ENCODE peak calls at places on chromosomes 3 and 15, in eight cellular contexts. One of them, this sample, is unnamed.

GRCh38 chr3:99532246-99532645 is 106.1 kb upstream of the COL8A1 start:
- DNase-seq in A549: peak
- DNase-seq in K562: peak
- DNase-seq in right lobe of liver: no peak
- DNase-seq in heart left ventricle: no peak
- DNase-seq in endothelial cell of umbilical vein: peak
- DNase-seq in IMR-90: peak
- DNase-seq in lower leg skin: no peak
- DNase-seq in this sample: no peak

GRCh38 chr3:186425788-186426730 is 64.0 kb upstream of the DGKG start:
- DNase-seq in A549: peak
- DNase-seq in K562: no peak
- DNase-seq in right lobe of liver: no peak
- DNase-seq in heart left ventricle: no peak
- DNase-seq in endothelial cell of umbilical vein: no peak
- DNase-seq in IMR-90: peak
- DNase-seq in lower leg skin: no peak
- DNase-seq in this sample: peak

GRCh38 chr15:95760508-95760907 is 570.0 kb upstream of the NR2F2 start:
- DNase-seq in A549: no peak
- DNase-seq in K562: peak
- DNase-seq in right lobe of liver: peak
- DNase-seq in heart left ventricle: no peak
- DNase-seq in endothelial cell of umbilical vein: peak
- DNase-seq in IMR-90: no peak
- DNase-seq in lower leg skin: no peak
- DNase-seq in this sample: no peak

GRCh38 chr3:30368978-30369377 is 237.4 kb upstream of the TGFBR2 start:
- DNase-seq in A549: no peak
- DNase-seq in K562: no peak
- DNase-seq in right lobe of liver: no peak
- DNase-seq in heart left ventricle: no peak
- DNase-seq in endothelial cell of umbilical vein: no peak
- DNase-seq in IMR-90: peak
- DNase-seq in lower leg skin: no peak
- DNase-seq in this sample: no peak

GRCh38 chr3:185942907-185943306 is 5.1 kb upstream of the TRA2B start:
- DNase-seq in A549: no peak
- DNase-seq in K562: no peak
- DNase-seq in right lobe of liver: no peak
- DNase-seq in heart left ventricle: no peak
- DNase-seq in endothelial cell of umbilical vein: no peak
- DNase-seq in IMR-90: no peak
- DNase-seq in lower leg skin: no peak
- DNase-seq in this sample: no peak

GRCh38 chr3:12246758-12247157 is 42.1 kb upstream of the PPARG start:
- DNase-seq in A549: no peak
- DNase-seq in K562: no peak
- DNase-seq in right lobe of liver: no peak
- DNase-seq in heart left ventricle: no peak
- DNase-seq in endothelial cell of umbilical vein: no peak
- DNase-seq in IMR-90: no peak
- DNase-seq in lower leg skin: no peak
- DNase-seq in this sample: no peak

GRCh38 chr3:158792709-158793108 is 9.1 kb upstream of the MFSD1 start:
- DNase-seq in A549: peak
- DNase-seq in K562: no peak
- DNase-seq in right lobe of liver: no peak
- DNase-seq in heart left ventricle: no peak
- DNase-seq in endothelial cell of umbilical vein: no peak
- DNase-seq in IMR-90: peak
- DNase-seq in lower leg skin: no peak
- DNase-seq in this sample: peak

GRCh38 chr15:25659251-25659650 is 203.9 kb downstream of the ATP10A start:
- DNase-seq in A549: no peak
- DNase-seq in K562: no peak
- DNase-seq in right lobe of liver: no peak
- DNase-seq in heart left ventricle: no peak
- DNase-seq in endothelial cell of umbilical vein: no peak
- DNase-seq in IMR-90: no peak
- DNase-seq in lower leg skin: no peak
- DNase-seq in this sample: no peak

GRCh38 chr3:53794597-53794996 is 51.6 kb downstream of the CHDH start:
- DNase-seq in A549: no peak
- DNase-seq in K562: no peak
- DNase-seq in right lobe of liver: no peak
- DNase-seq in heart left ventricle: no peak
- DNase-seq in endothelial cell of umbilical vein: no peak
- DNase-seq in IMR-90: peak
- DNase-seq in lower leg skin: no peak
- DNase-seq in this sample: no peak

GRCh38 chr3:48125026-48125704 is 63.1 kb downstream of the CDC25A start:
- DNase-seq in A549: no peak
- DNase-seq in K562: no peak
- DNase-seq in right lobe of liver: no peak
- DNase-seq in heart left ventricle: no peak
- DNase-seq in endothelial cell of umbilical vein: no peak
- DNase-seq in IMR-90: peak
- DNase-seq in lower leg skin: no peak
- DNase-seq in this sample: no peak

GRCh38 chr15:45662375-45662774 is 27.5 kb downstream of the SQOR start:
- DNase-seq in A549: no peak
- DNase-seq in K562: peak
- DNase-seq in right lobe of liver: no peak
- DNase-seq in heart left ventricle: no peak
- DNase-seq in endothelial cell of umbilical vein: no peak
- DNase-seq in IMR-90: no peak
- DNase-seq in lower leg skin: no peak
- DNase-seq in this sample: no peak

GRCh38 chr3:195697582-195698324 is 23.0 kb upstream of the MUC20 start:
- DNase-seq in A549: peak
- DNase-seq in K562: peak
- DNase-seq in right lobe of liver: no peak
- DNase-seq in heart left ventricle: no peak
- DNase-seq in endothelial cell of umbilical vein: no peak
- DNase-seq in IMR-90: peak
- DNase-seq in lower leg skin: no peak
- DNase-seq in this sample: peak

DNA sequence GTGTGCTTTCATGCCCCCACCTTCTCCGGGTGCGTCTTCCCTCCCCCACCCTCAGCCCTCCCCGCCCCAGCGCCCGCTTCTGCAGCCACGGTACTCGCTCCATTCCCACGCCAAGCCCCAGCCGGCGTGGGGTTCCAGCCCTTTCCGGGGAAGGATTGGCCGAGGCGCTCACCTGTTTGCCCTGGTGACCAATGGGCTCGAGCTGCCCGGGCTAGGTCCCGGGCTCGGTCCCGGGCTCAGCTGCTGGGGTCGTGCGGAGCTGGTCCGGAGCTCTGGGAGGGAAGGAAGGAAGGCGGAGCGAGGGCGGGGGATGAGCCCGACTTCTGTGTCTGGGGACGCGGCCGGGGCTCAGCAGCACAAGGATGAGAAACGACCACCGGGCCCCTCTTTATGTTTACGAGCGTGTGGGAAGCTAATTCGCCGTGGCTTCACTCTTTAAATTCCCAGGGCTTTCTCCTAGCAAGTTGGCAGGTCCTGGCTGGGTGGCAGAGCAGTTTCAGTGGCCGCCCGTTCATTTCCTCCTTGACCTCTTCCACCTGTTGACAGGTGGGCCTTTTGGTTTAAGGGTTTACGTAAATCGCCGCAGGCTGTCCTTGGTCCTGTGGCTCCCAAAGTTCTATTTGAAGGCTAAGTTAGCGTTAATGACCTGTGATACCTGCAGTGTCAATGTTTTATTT is at the start of gene IGSF10:
- DNase-seq in A549: peak
- DNase-seq in K562: no peak
- DNase-seq in right lobe of liver: peak
- DNase-seq in heart left ventricle: peak
- DNase-seq in endothelial cell of umbilical vein: no peak
- DNase-seq in IMR-90: no peak
- DNase-seq in lower leg skin: no peak
- DNase-seq in this sample: no peak
- H3K4me3 ChIP-seq in A549: peak
- H3K4me3 ChIP-seq in K562: peak
- H3K4me3 ChIP-seq in right lobe of liver: peak
- H3K4me3 ChIP-seq in heart left ventricle: peak
- H3K4me3 ChIP-seq in endothelial cell of umbilical vein: no peak
- H3K4me3 ChIP-seq in IMR-90: peak
- H3K4me3 ChIP-seq in lower leg skin: peak
- H3K4me3 ChIP-seq in this sample: peak

DNA sequence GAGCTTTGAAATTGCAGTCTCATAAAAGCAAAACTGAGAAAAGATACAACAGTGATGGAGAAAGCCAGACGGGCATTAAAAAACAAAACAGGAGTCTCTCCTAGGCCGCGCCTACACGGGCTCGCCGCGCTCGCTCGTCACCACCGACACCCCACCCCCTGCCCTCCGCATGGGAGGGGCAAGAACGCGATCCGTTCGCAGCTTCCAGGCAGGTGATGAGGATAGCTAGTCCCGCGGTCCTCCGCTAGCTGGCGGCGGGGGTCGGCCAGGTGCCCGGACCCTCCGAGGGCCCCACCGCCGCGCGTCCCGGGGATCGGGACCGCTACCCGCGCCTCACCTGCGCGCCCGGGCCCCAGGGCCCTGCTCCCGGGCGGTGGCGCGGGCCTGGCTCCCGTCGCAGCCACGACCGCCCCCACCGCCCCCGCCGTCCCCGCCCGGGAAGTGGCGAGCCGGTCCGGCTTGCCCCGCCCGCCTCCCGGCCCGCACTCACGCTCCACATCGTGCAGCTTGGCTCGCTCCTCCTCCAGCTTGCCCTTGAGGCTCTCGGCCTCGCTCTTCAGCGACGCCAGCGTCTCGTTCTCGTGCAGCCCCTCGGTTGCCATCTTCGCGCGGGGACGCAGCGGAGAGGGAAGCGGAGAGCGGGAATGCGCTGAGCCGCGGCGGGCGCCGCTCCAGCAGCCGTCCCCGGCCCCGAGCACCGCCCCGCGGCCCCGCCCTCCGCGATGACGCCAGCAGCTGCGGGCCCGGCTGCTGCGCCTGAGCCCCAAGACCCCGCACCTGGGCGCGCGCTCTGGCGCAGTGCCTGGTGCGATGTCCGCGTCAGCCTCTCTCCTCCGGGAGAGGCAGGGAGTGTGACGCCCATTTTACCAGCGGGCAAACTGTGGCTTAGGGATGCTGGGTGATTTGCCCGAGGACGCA is 11.7 kb downstream of the GNB5 start:
- DNase-seq in A549: peak
- DNase-seq in K562: peak
- DNase-seq in right lobe of liver: peak
- DNase-seq in heart left ventricle: peak
- DNase-seq in endothelial cell of umbilical vein: peak
- DNase-seq in IMR-90: peak
- DNase-seq in lower leg skin: peak
- DNase-seq in this sample: peak
- TF ChIP-seq POLR2A in A549: peak
- TF ChIP-seq POLR2A in K562: no peak
- TF ChIP-seq POLR2A in right lobe of liver: peak
- TF ChIP-seq POLR2A in heart left ventricle: no peak
- TF ChIP-seq POLR2A in endothelial cell of umbilical vein: peak
- TF ChIP-seq POLR2A in IMR-90: peak
- TF ChIP-seq POLR2A in lower leg skin: no peak
- TF ChIP-seq POLR2A in this sample: no peak

GRCh38 chr3:69388241-69388640 is 2.4 kb upstream of the FRMD4B start:
- DNase-seq in A549: no peak
- DNase-seq in K562: no peak
- DNase-seq in right lobe of liver: no peak
- DNase-seq in heart left ventricle: no peak
- DNase-seq in endothelial cell of umbilical vein: no peak
- DNase-seq in IMR-90: no peak
- DNase-seq in lower leg skin: no peak
- DNase-seq in this sample: no peak

GRCh38 chr3:69385723-69386483 is at the start of gene FRMD4B:
- DNase-seq in A549: peak
- DNase-seq in K562: no peak
- DNase-seq in right lobe of liver: peak
- DNase-seq in heart left ventricle: peak
- DNase-seq in endothelial cell of umbilical vein: peak
- DNase-seq in IMR-90: no peak
- DNase-seq in lower leg skin: peak
- DNase-seq in this sample: no peak

GRCh38 chr3:69384379-69384778 is 1.5 kb downstream of the FRMD4B start:
- DNase-seq in A549: no peak
- DNase-seq in K562: no peak
- DNase-seq in right lobe of liver: no peak
- DNase-seq in heart left ventricle: no peak
- DNase-seq in endothelial cell of umbilical vein: no peak
- DNase-seq in IMR-90: no peak
- DNase-seq in lower leg skin: no peak
- DNase-seq in this sample: no peak

GRCh38 chr3:69386535-69387385 is 872 bp upstream of the FRMD4B start:
- DNase-seq in A549: no peak
- DNase-seq in K562: no peak
- DNase-seq in right lobe of liver: no peak
- DNase-seq in heart left ventricle: no peak
- DNase-seq in endothelial cell of umbilical vein: no peak
- DNase-seq in IMR-90: no peak
- DNase-seq in lower leg skin: no peak
- DNase-seq in this sample: no peak

GRCh38 chr3:69385033-69385722 is 710 bp downstream of the FRMD4B start:
- DNase-seq in A549: no peak
- DNase-seq in K562: no peak
- DNase-seq in right lobe of liver: no peak
- DNase-seq in heart left ventricle: no peak
- DNase-seq in endothelial cell of umbilical vein: no peak
- DNase-seq in IMR-90: no peak
- DNase-seq in lower leg skin: no peak
- DNase-seq in this sample: no peak
- H3K4me3 ChIP-seq in A549: peak
- H3K4me3 ChIP-seq in K562: no peak
- H3K4me3 ChIP-seq in right lobe of liver: peak
- H3K4me3 ChIP-seq in heart left ventricle: peak
- H3K4me3 ChIP-seq in endothelial cell of umbilical vein: peak
- H3K4me3 ChIP-seq in IMR-90: no peak
- H3K4me3 ChIP-seq in lower leg skin: peak
- H3K4me3 ChIP-seq in this sample: peak

GRCh38 chr3:10248984-10249748 is 907 bp downstream of the TATDN2 start:
- DNase-seq in A549: peak
- DNase-seq in K562: peak
- DNase-seq in right lobe of liver: peak
- DNase-seq in heart left ventricle: peak
- DNase-seq in endothelial cell of umbilical vein: peak
- DNase-seq in IMR-90: peak
- DNase-seq in lower leg skin: no peak
- DNase-seq in this sample: no peak
- TF ChIP-seq POLR2A in A549: no peak
- TF ChIP-seq POLR2A in K562: peak
- TF ChIP-seq POLR2A in right lobe of liver: no peak
- TF ChIP-seq POLR2A in heart left ventricle: no peak
- TF ChIP-seq POLR2A in endothelial cell of umbilical vein: no peak
- TF ChIP-seq POLR2A in IMR-90: no peak
- TF ChIP-seq POLR2A in lower leg skin: no peak
- TF ChIP-seq POLR2A in this sample: no peak

GRCh38 chr3:123028233-123028828 is 768 bp upstream of the SEMA5B start:
- DNase-seq in A549: peak
- DNase-seq in K562: peak
- DNase-seq in right lobe of liver: no peak
- DNase-seq in heart left ventricle: peak
- DNase-seq in endothelial cell of umbilical vein: peak
- DNase-seq in IMR-90: peak
- DNase-seq in lower leg skin: peak
- DNase-seq in this sample: no peak
- H3K4me3 ChIP-seq in A549: peak
- H3K4me3 ChIP-seq in K562: peak
- H3K4me3 ChIP-seq in right lobe of liver: peak
- H3K4me3 ChIP-seq in heart left ventricle: peak
- H3K4me3 ChIP-seq in endothelial cell of umbilical vein: peak
- H3K4me3 ChIP-seq in IMR-90: peak
- H3K4me3 ChIP-seq in lower leg skin: peak
- H3K4me3 ChIP-seq in this sample: peak

This sample was measured in esophagus muscularis mucosa.